ENCODE peak calls at places on chromosomes 2 and 18, in six cellular contexts. P, Q, T, Z, Y and I are unnamed samples.

GRCh38 chr2:233556756-233557736 is 9.5 kb downstream of the USP40 start:
- DNase-seq in Z (no peak), Y (peak), P (no peak), T (no peak), Q (peak), I (peak)

GRCh38 chr2:152350155-152350679 is 15.2 kb downstream of the FMNL2 start:
- DNase-seq in Z (no peak), Y (no peak), P (no peak), Q (no peak), T (no peak), I (no peak)

GRCh38 chr2:191696001-191696400 is 18.1 kb downstream of the NABP1 start:
- DNase-seq in T (no peak), P (no peak), Q (peak), Z (no peak), Y (no peak), I (peak)

GRCh38 chr2:241809383-241810303 is 650 bp downstream of the NEU4 start:
- DNase-seq in T (no peak), Z (no peak), Y (no peak), P (no peak), Q (no peak), I (no peak)

GRCh38 chr2:186726938-186727337 is 33.1 kb downstream of the FAM171B start:
- DNase-seq in Z (no peak), T (no peak), Y (no peak), P (no peak), Q (peak), I (peak)

GRCh38 chr18:56638232-56639093 is at the start of gene TXNL1:
- DNase-seq in Q (peak), Y (peak), Z (peak), P (peak), T (peak), I (peak)

GRCh38 chr2:191020742-191021381 is 6.9 kb upstream of the STAT1 start:
- DNase-seq in Q (peak), T (no peak), Z (no peak), P (no peak), Y (peak), I (peak)

GRCh38 chr2:15941970-15942710 is 1.8 kb downstream of the MYCN start:
- DNase-seq in Q (no peak), Z (peak), T (peak), P (no peak), Y (peak), I (peak)

GRCh38 chr2:214810670-214811069 is 1.2 kb upstream of the BARD1 start:
- DNase-seq in T (no peak), Y (no peak), P (peak), Q (no peak), Z (no peak), I (no peak)

GRCh38 chr2:174593574-174594203 is 3.9 kb downstream of the WIPF1 start:
- DNase-seq in Z (peak), P (no peak), Q (peak), Y (no peak), T (peak), I (peak)

GRCh38 chr2:31694444-31694843 is 113.7 kb upstream of the SRD5A2 start:
- DNase-seq in T (peak), Z (no peak), P (no peak), Q (peak), Y (peak), I (peak)

GRCh38 chr2:42091671-42092070 is 43.9 kb downstream of the PKDCC start:
- DNase-seq in Q (no peak), T (no peak), Y (no peak), Z (no peak), P (no peak), I (no peak)

GRCh38 chr2:136118819-136119716 is 1.1 kb upstream of the CXCR4 start:
- DNase-seq in Y (peak), P (peak), Q (no peak), T (peak), Z (peak), I (peak)

GRCh38 chr2:88071365-88071764 is 3.7 kb downstream of the SMYD1 start:
- DNase-seq in Z (no peak), P (no peak), Q (no peak), T (peak), Y (no peak), I (no peak)

GRCh38 chr18:31819106-31819924 is 58.6 kb upstream of the SLC25A52 start:
- DNase-seq in T (peak), Q (peak), Y (peak), P (peak), Z (peak), I (peak)

GRCh38 chr18:79583426-79583825 is 96.2 kb upstream of the CTDP1 start:
- DNase-seq in Z (no peak), T (no peak), P (no peak), Y (no peak), Q (no peak), I (no peak)

GRCh38 chr2:55391615-55392242 is 27.9 kb downstream of the CCDC88A start:
- DNase-seq in Q (no peak), Y (no peak), T (no peak), P (no peak), Z (no peak), I (no peak)

GRCh38 chr2:157990173-157990572 is 111.5 kb upstream of the UPP2 start:
- DNase-seq in P (no peak), Y (no peak), Q (no peak), T (peak), Z (peak), I (no peak)

GRCh38 chr2:65612654-65613053 is 180.3 kb upstream of the SPRED2 start:
- DNase-seq in Y (no peak), T (no peak), Z (no peak), P (no peak), Q (no peak), I (no peak)

GRCh38 chr2:177172034-177172880 is 40.3 kb upstream of the HNRNPA3 start:
- DNase-seq in Z (no peak), Q (peak), T (peak), P (no peak), Y (peak), I (peak)

GRCh38 chr2:201551901-201552300 is 91.4 kb downstream of the TMEM237 start:
- DNase-seq in P (no peak), Q (no peak), Z (no peak), T (no peak), Y (no peak), I (no peak)

GRCh38 chr2:37454851-37455762 is 110.7 kb downstream of the QPCT start:
- DNase-seq in Q (no peak), P (no peak), Y (no peak), Z (no peak), T (peak), I (no peak)
- H3K27ac ChIP-seq in Q (no peak), P (no peak), Y (no peak), Z (no peak), T (no peak), I (no peak)

DNA sequence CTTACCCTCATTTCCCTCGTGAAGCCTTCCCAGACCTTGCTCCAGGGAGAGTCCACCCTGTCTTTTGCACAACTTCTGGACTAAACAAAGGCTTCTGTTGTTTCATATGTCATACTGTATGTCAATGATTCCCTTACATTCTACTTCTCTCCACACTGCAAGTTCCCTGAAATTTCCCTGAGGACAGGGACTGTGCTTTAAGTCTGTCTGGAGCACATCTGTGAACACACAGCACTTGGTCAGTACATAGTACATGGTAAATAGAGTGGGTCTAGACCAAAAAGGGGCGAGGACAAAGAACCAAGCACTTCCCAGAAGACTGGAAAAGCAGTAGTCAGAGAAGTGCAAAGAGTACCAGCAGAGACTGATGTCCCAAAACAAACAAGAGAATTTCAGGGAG is 23.7 kb upstream of the IMPA2 start:
- DNase-seq in T (no peak), Q (no peak), Y (no peak), P (no peak), Z (no peak), I (no peak)
- H3K9ac ChIP-seq in T (no peak), Q (no peak), Y (no peak), P (no peak), Z (no peak), I (no peak)

GRCh38 chr2:207919164-207919919 is 106.0 kb downstream of the PLEKHM3 start:
- DNase-seq in Z (no peak), T (no peak), Q (no peak), Y (no peak), P (no peak), I (no peak)

GRCh38 chr2:207911215-207911614 is 114.1 kb downstream of the PLEKHM3 start:
- DNase-seq in Q (no peak), Y (no peak), P (no peak), T (no peak), Z (no peak), I (no peak)

GRCh38 chr2:207911856-207912255 is 113.5 kb downstream of the PLEKHM3 start:
- DNase-seq in Y (no peak), P (no peak), T (no peak), Z (no peak), Q (no peak), I (no peak)

GRCh38 chr2:207913772-207914358 is 111.5 kb downstream of the PLEKHM3 start:
- DNase-seq in P (no peak), T (no peak), Z (no peak), Q (no peak), Y (no peak), I (no peak)

DNA sequence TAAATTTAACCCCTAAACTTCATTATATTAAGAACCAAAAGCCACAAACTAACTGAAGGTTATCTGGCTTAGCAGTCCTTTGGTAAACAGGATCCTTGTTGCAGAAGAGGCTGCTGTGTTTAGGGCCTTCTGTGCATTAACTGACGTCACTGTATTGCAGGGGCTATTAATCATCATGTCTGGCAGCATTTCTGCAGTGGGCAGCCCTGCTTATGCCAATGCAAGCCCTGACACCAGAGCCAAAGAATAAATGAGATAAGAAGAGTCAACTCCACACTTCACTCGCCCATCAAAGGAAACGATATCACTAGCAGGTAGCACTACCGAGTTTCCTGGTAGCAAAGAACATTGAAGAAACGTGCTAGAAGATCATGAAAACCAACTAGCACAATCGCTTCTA is 110.6 kb downstream of the PLEKHM3 start:
- DNase-seq in P (no peak), Y (no peak), T (no peak), Z (no peak), Q (no peak), I (no peak)
- H4K8ac ChIP-seq in P (no peak), Y (no peak), T (no peak), Z (no peak), Q (no peak), I (no peak)

DNA sequence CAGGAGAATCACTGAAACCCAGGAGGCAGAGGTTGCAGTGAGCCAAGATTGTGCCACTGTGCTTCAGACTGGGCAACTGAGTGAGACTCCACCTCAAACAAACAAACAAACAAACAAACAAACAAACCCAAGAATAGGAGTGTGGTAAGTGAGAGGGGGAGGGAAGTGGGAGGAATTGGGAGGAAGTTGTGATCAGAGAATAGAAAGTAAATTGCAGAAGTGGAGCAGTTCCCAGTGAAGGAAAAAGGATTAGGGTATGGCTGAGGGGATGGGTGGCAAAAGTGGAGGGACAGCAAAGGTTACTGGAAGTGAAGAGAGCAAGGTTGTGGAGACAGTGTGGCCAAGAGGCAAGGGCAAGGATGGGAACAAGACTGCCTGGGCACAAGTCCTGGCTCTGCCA is 41.1 kb upstream of the C1GALT1C1L start:
- DNase-seq in Q (no peak), Z (no peak), Y (no peak), P (no peak), T (no peak), I (no peak)
- H3K27ac ChIP-seq in Q (no peak), Z (no peak), Y (no peak), P (no peak), T (no peak), I (no peak)

GRCh38 chr18:35436076-35436649 is 59.0 kb upstream of the ZNF396 start:
- DNase-seq in T (no peak), Z (no peak), Y (no peak), Q (peak), P (no peak), I (no peak)

GRCh38 chr18:35430721-35431441 is 53.7 kb upstream of the ZNF396 start:
- DNase-seq in P (no peak), Y (no peak), Z (no peak), T (no peak), Q (no peak), I (peak)

GRCh38 chr18:35438480-35439234 is 59.1 kb downstream of the INO80C start:
- DNase-seq in Q (no peak), T (peak), Z (no peak), P (no peak), Y (no peak), I (no peak)

GRCh38 chr18:35432565-35433001 is 55.4 kb upstream of the ZNF396 start:
- DNase-seq in Q (no peak), Y (no peak), T (no peak), P (no peak), Z (no peak), I (no peak)

GRCh38 chr18:35435420-35435819 is 58.3 kb upstream of the ZNF396 start:
- DNase-seq in Z (no peak), T (no peak), P (no peak), Q (no peak), Y (no peak), I (no peak)
- H3K9ac ChIP-seq in Z (no peak), T (no peak), P (no peak), Q (no peak), Y (no peak), I (no peak)

GRCh38 chr18:46333371-46334199 is 229.4 kb downstream of the HAUS1 start:
- DNase-seq in Y (peak), P (no peak), Q (no peak), Z (peak), T (peak), I (peak)
- H4K8ac ChIP-seq in Y (no peak), P (no peak), Q (no peak), Z (peak), T (no peak), I (no peak)

GRCh38 chr2:239299218-239299939 is 101.4 kb downstream of the HDAC4 start:
- DNase-seq in Q (no peak), Z (no peak), P (no peak), Y (no peak), T (no peak), I (no peak)
- H3K27ac ChIP-seq in Q (no peak), Z (no peak), P (no peak), Y (no peak), T (no peak), I (peak)

DNA sequence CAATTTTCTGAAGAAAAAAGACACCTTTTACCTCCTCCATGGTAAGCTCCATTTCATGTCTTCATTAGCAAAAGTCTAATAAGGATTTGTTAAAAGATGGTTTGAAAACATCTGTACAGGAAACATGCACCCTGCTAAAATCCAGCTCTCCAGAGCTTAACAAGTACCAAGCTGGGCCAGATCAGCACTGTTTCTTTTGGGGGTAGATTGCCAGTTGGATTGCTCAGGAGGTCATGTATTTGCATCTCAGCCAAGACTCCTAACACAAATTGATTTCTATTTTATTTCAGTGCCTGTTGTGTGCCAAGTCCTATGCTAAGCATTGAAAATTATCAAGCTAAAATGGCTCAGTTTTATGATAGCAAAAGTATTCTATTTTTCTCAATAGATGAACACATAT is 3.4 kb upstream of the TMEM182 start:
- DNase-seq in T (no peak), Q (no peak), Z (no peak), Y (no peak), P (no peak), I (no peak)
- H3K9ac ChIP-seq in T (no peak), Q (no peak), Z (no peak), Y (no peak), P (no peak), I (no peak)

DNA sequence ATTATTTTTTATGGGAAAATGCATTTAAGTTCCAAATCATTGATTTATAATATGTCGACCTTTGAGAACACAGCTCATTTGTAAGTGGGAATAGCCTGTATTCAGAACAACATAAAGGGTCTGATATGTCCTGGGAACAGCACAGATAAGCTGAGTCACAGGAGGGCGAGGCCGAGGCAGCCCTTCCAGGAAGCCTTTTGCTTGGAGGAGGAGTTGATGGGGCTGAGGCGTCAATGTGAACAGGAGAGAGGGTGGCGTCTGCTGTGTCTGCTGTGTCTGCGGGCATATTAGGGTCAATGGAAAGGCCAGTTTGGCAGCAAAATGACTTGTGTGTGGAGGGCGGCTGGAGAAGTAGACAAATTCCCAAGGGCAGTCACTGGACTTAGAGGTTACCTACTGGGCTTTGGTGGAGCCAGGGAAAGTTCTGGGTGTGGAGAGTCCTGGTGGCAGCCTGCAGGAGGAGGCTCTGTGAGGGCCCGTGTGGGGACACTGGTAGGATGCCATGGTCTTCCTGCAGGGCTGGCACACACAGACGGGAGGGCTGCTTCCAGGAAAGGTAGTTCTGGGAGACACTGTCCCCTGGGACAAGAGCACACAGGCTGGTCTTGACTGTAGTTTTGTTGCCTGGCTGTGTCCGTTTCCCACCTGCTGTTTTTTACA is 128.1 kb downstream of the GLI2 start:
- DNase-seq in Y (peak), P (no peak), Z (no peak), Q (peak), T (peak), I (peak)
- H4K8ac ChIP-seq in Y (no peak), P (no peak), Z (no peak), Q (peak), T (no peak), I (peak)

GRCh38 chr2:100754951-100755350 is 65.0 kb upstream of the NPAS2 start:
- DNase-seq in Q (no peak), P (no peak), Y (peak), T (no peak), Z (no peak), I (no peak)
- H3K27ac ChIP-seq in Q (no peak), P (no peak), Y (no peak), T (no peak), Z (no peak), I (no peak)